ENCODE peak calls at places on chromosome 13, in eight cellular contexts. I is T-helper 9 cell, P is fibroblast of lung, F is AG20443, N is frontal cortex, A is kidney epithelial cell, W is AML-193, Y is BJ. T is an unnamed sample.

GRCh38 chr13:77536358-77536757 is 852 bp downstream of the SCEL start:
- DNase-seq in I (no peak), P (no peak), F (no peak), N (no peak), A (no peak), W (no peak), Y (no peak), T (no peak)

GRCh38 chr13:82947121-82948077 is 934.9 kb downstream of the SLITRK1 start:
- DNase-seq in I (no peak), P (peak), F (no peak), N (no peak), A (no peak), W (no peak), Y (peak), T (no peak)

GRCh38 chr13:102240110-102240509 is 161.7 kb downstream of the FGF14 start:
- DNase-seq in I (no peak), P (no peak), F (no peak), N (no peak), A (no peak), W (no peak), Y (no peak), T (no peak)

GRCh38 chr13:40993987-40994386 is 25.1 kb downstream of the ELF1 start:
- DNase-seq in I (no peak), P (no peak), F (no peak), N (no peak), A (peak), W (no peak), Y (no peak), T (no peak)

GRCh38 chr13:64075543-64076271 is 2660.1 kb upstream of the PCDH20 start:
- DNase-seq in I (no peak), P (no peak), F (no peak), N (no peak), A (no peak), W (no peak), Y (no peak), T (no peak)

GRCh38 chr13:64266024-64266423 is 2850.4 kb upstream of the PCDH20 start:
- DNase-seq in I (no peak), P (no peak), F (no peak), N (no peak), A (no peak), W (no peak), Y (no peak), T (no peak)

GRCh38 chr13:76684336-76684735 is 201.9 kb downstream of the KCTD12 start:
- DNase-seq in I (no peak), P (no peak), F (no peak), N (no peak), A (no peak), W (no peak), Y (no peak), T (no peak)

GRCh38 chr13:100941377-100941776 is 266.8 kb upstream of the TMTC4 start:
- DNase-seq in I (no peak), P (no peak), F (no peak), N (no peak), A (no peak), W (no peak), Y (no peak), T (no peak)

GRCh38 chr13:73765651-73766384 is 368.4 kb downstream of the KLF12 start:
- DNase-seq in I (peak), P (peak), F (peak), N (no peak), A (peak), W (no peak), Y (no peak), T (peak)

GRCh38 chr13:100075700-100076587 is 12.9 kb upstream of the PCCA start:
- DNase-seq in I (no peak), P (no peak), F (no peak), N (no peak), A (no peak), W (peak), Y (no peak), T (no peak)

GRCh38 chr13:73467103-73467502 is 408.3 kb downstream of the KLF5 start:
- DNase-seq in I (no peak), P (peak), F (peak), N (no peak), A (no peak), W (no peak), Y (no peak), T (no peak)

GRCh38 chr13:28022848-28023518 is 34.5 kb upstream of the URAD start:
- DNase-seq in I (no peak), P (peak), F (peak), N (no peak), A (no peak), W (no peak), Y (no peak), T (no peak)

GRCh38 chr13:52067237-52067636 is 42.7 kb downstream of the UTP14C start:
- DNase-seq in I (no peak), P (no peak), F (no peak), N (no peak), A (no peak), W (no peak), Y (no peak), T (no peak)